ENCODE peak calls at places on chromosomes 2 and 18, in four cellular contexts. F is KBM-7, N is astrocyte of the hippocampus, Y is ascending aorta. L is an unnamed sample.

GRCh38 chr2:222049946-222050345 is 248.9 kb downstream of the PAX3 start:
- DNase-seq in F (no peak), N (no peak), Y (no peak), L (peak)

GRCh38 chr2:99821572-99822369 is 320.6 kb downstream of the AFF3 start:
- DNase-seq in F (no peak), N (peak), Y (no peak), L (peak)

GRCh38 chr2:229170907-229171306 is 100.2 kb downstream of the PID1 start:
- DNase-seq in F (no peak), N (no peak), Y (no peak), L (no peak)

GRCh38 chr2:74094291-74094690 is 53.4 kb downstream of the BOLA3 start:
- DNase-seq in F (no peak), N (no peak), Y (no peak), L (no peak)

GRCh38 chr2:80499095-80499494 is 194.5 kb upstream of the LRRTM1 start:
- DNase-seq in F (peak), N (peak), Y (no peak), L (peak)

GRCh38 chr2:88582030-88582429 is 45.2 kb downstream of the EIF2AK3 start:
- DNase-seq in F (no peak), N (no peak), Y (no peak), L (peak)

GRCh38 chr2:129909648-129910418 is 69.6 kb upstream of the RAB6C start:
- DNase-seq in F (no peak), N (no peak), Y (no peak), L (no peak)

GRCh38 chr2:54709341-54709809 is 14.1 kb upstream of the EML6 start:
- DNase-seq in F (no peak), N (no peak), Y (no peak), L (no peak)

GRCh38 chr18:72207280-72207679 is 336.9 kb downstream of the CBLN2 start:
- DNase-seq in F (no peak), N (no peak), Y (no peak), L (no peak)